ENCODE peak calls at places on chromosomes 2 and 18, in seven cellular contexts. R, Y, S, L, M, F and K are unnamed samples.

GRCh38 chr2:191869178-191869577 is 22.3 kb upstream of the CAVIN2 start:
- DNase-seq in R (no peak), Y (no peak), S (peak; percentile 30), L (no peak), M (no peak), F (peak; percentile 58), K (no peak)

GRCh38 chr18:9876867-9877654 is 8.7 kb upstream of the TXNDC2 start:
- DNase-seq in R (no peak), Y (no peak), S (peak; percentile 97), L (no peak), M (no peak), F (no peak), K (no peak)

GRCh38 chr2:69322631-69323030 is 64.4 kb downstream of the GFPT1 start:
- DNase-seq in R (no peak), Y (no peak), S (no peak), L (no peak), M (no peak), F (no peak), K (no peak)

GRCh38 chr2:8023241-8023640 is 658.6 kb upstream of the ID2 start:
- DNase-seq in R (no peak), Y (no peak), S (no peak), L (no peak), M (no peak), F (no peak), K (no peak)

GRCh38 chr2:154484338-154485099 is 214.0 kb upstream of the KCNJ3 start:
- DNase-seq in R (no peak), Y (no peak), S (no peak), L (no peak), M (no peak), F (no peak), K (no peak)

GRCh38 chr18:70450658-70451253 is 161.9 kb downstream of the SOCS6 start:
- DNase-seq in R (no peak), Y (no peak), S (peak; percentile 32), L (no peak), M (no peak), F (no peak), K (no peak)

GRCh38 chr18:10088734-10089133 is 174.9 kb downstream of the VAPA start:
- DNase-seq in R (no peak), Y (no peak), S (no peak), L (no peak), M (no peak), F (no peak), K (no peak)

GRCh38 chr2:2825516-2826208 is 494.6 kb upstream of the MYT1L start:
- DNase-seq in R (no peak), Y (peak; percentile 72), S (no peak), L (no peak), M (no peak), F (peak; percentile 6), K (no peak)

GRCh38 chr2:199303814-199304213 is 153.9 kb downstream of the SATB2 start:
- DNase-seq in R (no peak), Y (no peak), S (peak; percentile 94), L (no peak), M (no peak), F (no peak), K (peak; percentile 76)

GRCh38 chr2:120875431-120875830 is 139.8 kb downstream of the GLI2 start:
- DNase-seq in R (peak; percentile 54), Y (no peak), S (no peak), L (no peak), M (no peak), F (no peak), K (peak; percentile 38)

GRCh38 chr18:12595571-12596255 is 62.2 kb downstream of the SPIRE1 start:
- DNase-seq in R (no peak), Y (no peak), S (no peak), L (no peak), M (no peak), F (no peak), K (no peak)

GRCh38 chr2:104468846-104469245 is 385.1 kb upstream of the POU3F3 start:
- DNase-seq in R (no peak), Y (no peak), S (no peak), L (no peak), M (no peak), F (no peak), K (no peak)

GRCh38 chr2:100178864-100179263 is 36.5 kb upstream of the AFF3 start:
- DNase-seq in R (no peak), Y (no peak), S (no peak), L (no peak), M (no peak), F (no peak), K (no peak)

GRCh38 chr2:201466050-201466660 is 14.6 kb downstream of the STRADB start:
- DNase-seq in R (no peak), Y (no peak), S (peak; percentile 90), L (no peak), M (no peak), F (no peak), K (no peak)

GRCh38 chr2:67453365-67453764 is 56.2 kb downstream of the ETAA1 start:
- DNase-seq in R (no peak), Y (no peak), S (peak; percentile 70), L (no peak), M (no peak), F (no peak), K (no peak)

DNA sequence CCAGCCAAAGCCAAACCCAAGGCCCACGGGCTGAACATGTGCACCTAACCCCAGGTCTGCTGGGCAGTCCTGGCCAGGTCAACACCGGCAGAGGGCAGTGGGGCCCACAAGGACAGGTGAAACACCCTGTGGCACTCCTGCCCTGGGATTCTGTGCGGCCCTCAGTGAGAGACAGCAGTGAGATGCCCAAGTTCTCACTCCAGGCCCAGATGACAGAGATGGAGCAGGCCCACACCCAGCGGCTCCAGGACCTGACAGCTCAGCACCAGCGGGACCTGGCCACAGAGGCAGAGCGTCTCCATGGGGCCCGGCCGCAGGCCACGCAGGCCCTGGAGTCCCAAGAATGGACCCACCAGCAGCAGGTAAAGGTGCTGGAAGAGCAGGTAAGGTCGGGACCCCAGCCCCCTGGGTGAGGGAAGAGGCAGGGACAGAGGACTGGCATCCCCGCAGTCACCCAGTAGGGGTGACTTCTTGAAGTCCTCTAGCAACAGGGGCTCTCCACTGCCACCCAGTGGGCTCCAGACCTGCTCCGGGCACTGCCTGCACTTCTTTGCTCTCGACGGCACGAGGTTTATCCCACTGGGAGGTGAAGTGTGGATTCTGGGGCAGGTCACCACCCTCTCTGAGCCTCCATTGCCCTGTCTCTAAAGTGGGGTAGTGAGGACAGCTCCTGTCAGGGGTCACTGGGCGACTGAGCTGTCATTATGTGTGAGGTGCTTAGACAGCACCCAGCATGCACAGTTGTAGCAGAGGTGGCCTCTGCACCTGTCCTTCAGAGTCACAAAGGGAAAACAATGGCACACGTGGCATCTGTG is 8.8 kb upstream of the SNED1 start:
- DNase-seq in R (no peak), Y (no peak), S (peak; percentile 16), L (peak; percentile 62), M (peak; percentile 42), F (no peak), K (peak; percentile 47)
- H3K27me3 ChIP-seq in R (no peaks in the 10 kb centered on the region), Y (no peaks in the 10 kb centered on the region), S (peaks cover 2% of the 10 kb centered on the region), L (no peaks in the 10 kb centered on the region), M (no peaks in the 10 kb centered on the region), F (no peaks in the 10 kb centered on the region), K (no peaks in the 10 kb centered on the region)

GRCh38 chr2:203707530-203707929 is 1.1 kb downstream of the CD28 start:
- DNase-seq in R (no peak), Y (no peak), S (no peak), L (no peak), M (no peak), F (no peak), K (no peak)
- H3K4me3 ChIP-seq in R (no peak overlapping the region), Y (no peak overlapping the region), S (no peak overlapping the region), L (no peak overlapping the region), M (no peak overlapping the region), F (no peak overlapping the region), K (no peak overlapping the region)

GRCh38 chr2:19848952-19849351 is 52.8 kb downstream of the TTC32 start:
- DNase-seq in R (no peak), Y (peak; percentile 77), S (no peak), L (no peak), M (no peak), F (no peak), K (no peak)
- H3K27me3 ChIP-seq in R (no peaks in the 10 kb centered on the region), Y (no peaks in the 10 kb centered on the region), S (peaks cover 15% of the 10 kb centered on the region), L (no peaks in the 10 kb centered on the region), M (no peaks in the 10 kb centered on the region), F (no peaks in the 10 kb centered on the region), K (no peaks in the 10 kb centered on the region)

DNA sequence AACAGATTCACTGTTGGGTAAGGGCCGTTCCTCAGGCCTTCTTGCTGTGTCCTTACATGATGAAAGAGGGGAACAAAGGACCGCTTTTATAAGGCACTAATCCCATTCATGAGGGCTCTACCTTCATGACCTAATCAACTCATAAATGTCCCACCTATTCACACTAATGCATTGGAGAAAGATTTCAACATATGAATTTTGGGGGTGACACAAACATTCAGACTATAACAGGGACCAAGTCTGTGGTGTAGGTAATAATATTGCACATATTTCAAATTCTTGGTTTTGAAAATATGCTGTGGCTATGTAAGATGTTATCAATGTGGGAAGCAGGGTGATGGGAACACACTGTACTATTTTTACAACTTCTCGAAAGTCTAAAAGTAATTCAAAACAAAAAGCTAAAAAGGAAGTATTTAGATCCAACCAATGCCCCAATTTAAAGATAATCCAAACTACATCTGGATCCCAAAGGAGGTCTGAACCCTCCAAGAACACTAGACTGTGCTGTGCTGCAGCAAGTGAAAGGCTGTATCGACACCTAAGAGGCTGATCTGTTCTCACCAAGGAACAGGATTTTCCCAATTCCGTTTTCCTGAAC is 82.4 kb upstream of the TGIF1 start:
- DNase-seq in R (no peak), Y (no peak), S (peak; percentile 7), L (no peak), M (no peak), F (no peak), K (no peak)
- H3K4me3 ChIP-seq in R (no peak overlapping the region), Y (no peak overlapping the region), S (no peak overlapping the region), L (no peak overlapping the region), M (no peak overlapping the region), F (no peak overlapping the region), K (no peak overlapping the region)

GRCh38 chr2:189826039-189826438 is 41.8 kb downstream of the PMS1 start:
- DNase-seq in R (no peak), Y (no peak), S (no peak), L (no peak), M (no peak), F (no peak), K (no peak)
- H3K27me3 ChIP-seq in R (no peaks in the 10 kb centered on the region), Y (no peaks in the 10 kb centered on the region), S (no peaks in the 10 kb centered on the region), L (no peaks in the 10 kb centered on the region), M (no peaks in the 10 kb centered on the region), F (no peaks in the 10 kb centered on the region), K (no peaks in the 10 kb centered on the region)